ENCODE peak calls at places on chromosomes 5 and 9, in six cellular contexts. D, G, M, P, S and K are unnamed samples.

GRCh38 chr9:133734600-133735414 is 3.3 kb downstream of the SARDH start:
- DNase-seq in D (no peak), M (no peak), P (no peak), G (no peak), S (no peak), K (no peak)

GRCh38 chr5:75536147-75536546 is 24.5 kb downstream of the POLK start:
- DNase-seq in D (no peak), P (no peak), M (no peak), G (no peak), S (no peak), K (no peak)

GRCh38 chr5:58024151-58024550 is 435.7 kb downstream of the PLK2 start:
- DNase-seq in S (no peak), M (no peak), D (no peak), P (no peak), G (no peak), K (no peak)

GRCh38 chr5:102681403-102681983 is 73.6 kb upstream of the PAM start:
- DNase-seq in M (peak), D (peak), S (peak), P (peak), G (peak), K (peak)

GRCh38 chr5:145084834-145085233 is 750.3 kb downstream of the PRELID2 start:
- DNase-seq in D (no peak), G (no peak), M (no peak), P (no peak), S (no peak), K (no peak)

GRCh38 chr5:74631088-74631960 is 9.2 kb downstream of the ENC1 start:
- DNase-seq in S (peak), M (peak), P (no peak), D (peak), G (peak), K (peak)

GRCh38 chr9:73270967-73271722 is 119.5 kb downstream of the ANXA1 start:
- DNase-seq in M (no peak), P (no peak), D (peak), G (peak), S (peak), K (no peak)

GRCh38 chr9:126366366-126367011 is 39.9 kb downstream of the MVB12B start:
- DNase-seq in G (no peak), P (no peak), S (no peak), D (no peak), M (no peak), K (no peak)

GRCh38 chr5:143147918-143148317 is 255.6 kb downstream of the NR3C1 start:
- DNase-seq in G (no peak), M (no peak), P (no peak), D (no peak), S (no peak), K (no peak)

GRCh38 chr9:130235558-130236435 is 29.8 kb upstream of the HMCN2 start:
- DNase-seq in G (peak), S (peak), D (peak), P (peak), M (peak), K (peak)

GRCh38 chr9:118928723-118929122 is 440.5 kb downstream of the BRINP1 start:
- DNase-seq in M (no peak), G (no peak), P (no peak), D (no peak), S (no peak), K (no peak)
- H3K27ac ChIP-seq in M (no peak), G (no peak), P (no peak), D (no peak), S (no peak), K (no peak)

GRCh38 chr9:106893088-106893487 is 30.1 kb downstream of the ZNF462 start:
- DNase-seq in D (peak), M (no peak), G (peak), P (no peak), S (no peak), K (no peak)
- H3K27ac ChIP-seq in D (peak), M (no peak), G (peak), P (no peak), S (peak), K (no peak)

GRCh38 chr5:87900419-87900818 is 368.2 kb downstream of the TMEM161B start:
- DNase-seq in D (no peak), G (no peak), P (no peak), S (no peak), M (no peak), K (no peak)

DNA sequence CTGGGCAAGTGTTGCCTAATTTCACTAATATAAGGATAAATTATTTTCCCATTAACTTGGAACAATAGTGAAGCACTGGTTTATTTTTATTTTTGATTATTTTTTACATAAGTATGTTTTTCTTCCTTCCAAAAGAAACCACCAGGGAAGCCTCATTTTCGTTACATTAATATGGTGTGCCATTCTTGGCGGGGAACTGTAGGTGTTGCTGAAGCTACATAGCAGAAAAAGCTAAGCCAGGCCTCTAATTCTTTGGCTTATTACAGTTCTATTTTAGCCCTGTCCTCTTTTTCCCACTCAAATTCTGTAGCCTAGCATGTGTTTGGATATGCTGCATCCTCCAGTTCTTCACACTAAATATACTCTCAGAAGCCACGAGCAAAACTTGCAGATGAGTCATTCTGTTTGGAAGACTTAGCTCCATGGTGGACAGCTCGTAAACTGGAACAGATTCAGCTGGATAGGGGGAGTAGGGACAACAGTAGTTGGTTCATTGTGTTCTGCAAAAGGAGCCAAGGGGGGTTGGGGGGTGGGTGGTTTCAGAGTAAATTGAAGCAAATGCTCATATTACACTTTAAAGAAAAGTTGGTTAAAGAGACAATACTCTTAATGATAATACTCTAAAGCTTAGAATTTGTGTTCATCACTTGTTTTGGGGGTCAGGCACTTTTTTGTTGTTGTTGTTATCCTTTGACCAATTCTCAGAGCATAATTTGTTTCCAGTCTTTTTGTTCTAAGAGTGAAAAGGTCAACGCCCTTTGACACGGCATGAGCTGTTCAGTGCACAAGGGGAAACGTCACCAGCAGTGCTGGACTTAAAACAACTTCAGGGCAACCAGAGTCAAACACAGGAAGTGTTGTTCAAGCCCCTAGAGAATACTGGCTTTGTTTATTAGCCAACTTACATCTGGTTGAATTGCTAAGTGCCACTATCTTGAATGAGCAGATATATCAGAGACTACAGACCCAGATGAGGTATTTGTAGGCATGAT is 369.2 kb downstream of the TMEM161B start:
- DNase-seq in M (no peak), G (no peak), P (no peak), D (no peak), S (no peak), K (no peak)
- H3K27ac ChIP-seq in M (no peak), G (no peak), P (peak), D (no peak), S (no peak), K (no peak)

GRCh38 chr5:180334751-180335613 is 18.2 kb downstream of the GFPT2 start:
- DNase-seq in S (no peak), P (peak), M (no peak), G (no peak), D (no peak), K (no peak)

GRCh38 chr5:180332861-180333260 is 20.3 kb downstream of the GFPT2 start:
- DNase-seq in G (no peak), M (no peak), P (no peak), S (no peak), D (no peak), K (no peak)

GRCh38 chr5:180335614-180336233 is 17.4 kb downstream of the GFPT2 start:
- DNase-seq in S (no peak), M (no peak), G (no peak), P (peak), D (no peak), K (no peak)

GRCh38 chr5:180333661-180334060 is 19.5 kb downstream of the GFPT2 start:
- DNase-seq in S (no peak), G (peak), M (no peak), D (peak), P (peak), K (no peak)

DNA sequence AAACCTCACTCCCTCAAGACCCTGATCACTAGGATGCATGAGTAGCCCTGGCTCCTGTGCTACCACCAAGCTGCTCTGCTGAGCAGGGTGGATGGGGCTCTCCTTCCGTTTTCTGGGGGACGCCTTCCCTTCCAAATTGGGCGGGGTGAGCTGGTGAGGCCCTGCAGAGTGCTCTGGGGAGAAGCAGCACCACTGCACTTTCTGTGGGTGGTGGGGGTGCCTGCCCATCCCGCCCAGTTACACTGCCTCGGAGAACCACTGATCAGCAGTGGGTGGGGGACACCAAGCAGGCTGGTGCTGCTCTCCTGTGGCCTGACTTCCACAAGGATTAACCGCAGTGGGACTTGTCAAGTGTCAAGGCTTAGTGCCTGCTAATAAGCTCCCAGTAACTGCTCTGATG is 19.0 kb downstream of the GFPT2 start:
- DNase-seq in P (peak), S (no peak), D (no peak), G (no peak), M (no peak), K (no peak)
- H3K27ac ChIP-seq in P (no peak), S (no peak), D (peak), G (peak), M (no peak), K (no peak)

GRCh38 chr5:14268236-14268701 is 125.1 kb downstream of the TRIO start:
- DNase-seq in G (peak), P (no peak), S (no peak), M (no peak), D (peak), K (no peak)

GRCh38 chr5:14269395-14269794 is 126.3 kb downstream of the TRIO start:
- DNase-seq in G (no peak), M (no peak), D (no peak), S (no peak), P (no peak), K (no peak)

GRCh38 chr5:14272548-14273205 is 129.5 kb downstream of the TRIO start:
- DNase-seq in S (no peak), G (no peak), P (no peak), D (no peak), M (no peak), K (no peak)

GRCh38 chr5:14268738-14269137 is 125.6 kb downstream of the TRIO start:
- DNase-seq in D (no peak), G (no peak), S (no peak), M (no peak), P (no peak), K (no peak)

GRCh38 chr5:14270212-14270702 is 127.1 kb downstream of the TRIO start:
- DNase-seq in D (peak), G (peak), P (no peak), S (no peak), M (no peak), K (no peak)
- H3K27ac ChIP-seq in D (peak), G (peak), P (no peak), S (peak), M (no peak), K (no peak)

GRCh38 chr5:72221099-72221498 is 98.9 kb downstream of the MRPS27 start:
- DNase-seq in S (no peak), M (no peak), D (no peak), G (no peak), P (no peak), K (no peak)

GRCh38 chr5:72226950-72227349 is 93.1 kb downstream of the MRPS27 start:
- DNase-seq in M (no peak), G (no peak), S (no peak), D (no peak), P (no peak), K (no peak)

GRCh38 chr5:72223371-72223770 is 96.7 kb downstream of the MRPS27 start:
- DNase-seq in G (no peak), P (no peak), S (no peak), D (no peak), M (no peak), K (no peak)

GRCh38 chr5:72224946-72225427 is 95.1 kb downstream of the MRPS27 start:
- DNase-seq in M (no peak), G (no peak), D (no peak), P (no peak), S (no peak), K (no peak)

GRCh38 chr5:72222521-72222920 is 97.5 kb downstream of the MRPS27 start:
- DNase-seq in P (no peak), M (no peak), D (no peak), S (no peak), G (no peak), K (no peak)
- H3K27ac ChIP-seq in P (no peak), M (no peak), D (no peak), S (no peak), G (no peak), K (no peak)

DNA sequence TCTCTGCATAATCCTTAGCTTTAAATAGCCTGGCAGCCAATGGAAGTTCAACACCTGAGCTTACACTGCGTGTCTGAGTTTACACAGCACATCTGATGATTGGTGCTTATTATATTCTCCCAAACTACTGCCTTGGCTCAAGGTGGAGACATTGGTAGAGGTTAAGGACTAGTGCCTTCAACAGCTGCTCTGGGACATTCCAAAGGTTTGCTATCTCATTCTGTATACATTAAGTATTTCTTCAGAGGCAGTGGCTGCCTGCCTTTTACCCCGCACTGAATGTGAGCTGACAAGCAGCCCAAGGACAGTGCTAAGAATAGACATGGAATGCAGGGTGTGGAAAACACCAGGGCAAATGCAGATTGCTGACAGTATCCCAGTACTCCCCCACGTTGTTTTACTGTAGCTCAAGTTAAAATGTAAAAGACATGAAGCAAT is 1.6 kb downstream of the HSPB3 start:
- DNase-seq in P (no peak), G (peak), M (no peak), D (peak), S (peak), K (no peak)
- H3K27ac ChIP-seq in P (peak), G (no peak), M (no peak), D (peak), S (peak), K (no peak)